ENCODE peak calls at places on chromosomes 12 and 14, in seven cellular contexts. Z is cardiac fibroblast, L is choroid plexus epithelial cell, V is dorsolateral prefrontal cortex, M is fibroblast of lung, N is SJCRH30, A is transverse colon. W is an unnamed sample.
A peak's percentile ranks its signal among the peaks of the same experiment; 100 is the strongest.

GRCh38 chr12:56683-57346 is 9.8 kb upstream of the IQSEC3 start:
- DNase-seq in Z (no peak), M (no peak), L (no peak), V (no peak), N (no peak), A (no peak), W (no peak)

GRCh38 chr14:32004300-32004699 is 72.8 kb upstream of the ARHGAP5 start:
- DNase-seq in A (no peak), L (peak; percentile 82), M (peak; percentile 42), V (no peak), N (no peak), Z (peak; percentile 47), W (peak; percentile 49)

GRCh38 chr14:69938751-69939150 is 59.5 kb downstream of the SMOC1 start:
- DNase-seq in V (no peak), N (no peak), L (no peak), A (no peak), M (no peak), Z (no peak), W (no peak)

GRCh38 chr12:31035944-31036665 is 37.6 kb upstream of the DDX11 start:
- DNase-seq in A (no peak), L (peak; percentile 26), M (peak; percentile 18), Z (no peak), N (no peak), V (no peak), W (peak; percentile 35)

GRCh38 chr14:96461950-96462798 is 40.0 kb upstream of the PAPOLA start:
- DNase-seq in V (no peak), L (no peak), N (no peak), A (peak; percentile 37), M (no peak), Z (no peak), W (no peak)

GRCh38 chr12:108097160-108097911 is 31.8 kb upstream of the WSCD2 start:
- DNase-seq in Z (no peak), N (no peak), A (no peak), M (no peak), V (no peak), L (no peak), W (no peak)

GRCh38 chr14:49405291-49405690 is 180.9 kb downstream of the RPS29 start:
- DNase-seq in L (peak; percentile 80), M (peak; percentile 87), Z (peak; percentile 69), V (no peak), N (no peak), A (no peak), W (peak; percentile 75)

GRCh38 chr12:119780786-119781434 is 96.2 kb downstream of the CIT start:
- DNase-seq in Z (peak; percentile 63), A (peak; percentile 68), L (peak; percentile 69), M (peak; percentile 58), N (no peak), V (no peak), W (peak; percentile 56)

GRCh38 chr14:22630486-22630885 is 13.7 kb downstream of the OR6J1 start:
- DNase-seq in M (peak; percentile 92), N (no peak), L (peak; percentile 90), A (no peak), Z (peak; percentile 85), V (no peak), W (peak; percentile 95)

GRCh38 chr14:99537399-99537798 is 56.2 kb downstream of the CCNK start:
- DNase-seq in Z (peak; percentile 80), N (peak; percentile 46), M (peak; percentile 78), L (peak; percentile 82), A (peak; percentile 48), V (no peak), W (peak; percentile 82)

GRCh38 chr12:29159690-29160089 is 10.6 kb downstream of the FAR2 start:
- DNase-seq in L (no peak), M (no peak), Z (no peak), V (no peak), A (no peak), N (no peak), W (no peak)

GRCh38 chr14:105138551-105139111 is 29.9 kb downstream of the JAG2 start:
- DNase-seq in V (no peak), L (no peak), N (no peak), A (no peak), M (no peak), Z (no peak), W (no peak)

GRCh38 chr12:27523305-27523641 is 733 bp upstream of the PPFIBP1 start:
- DNase-seq in A (no peak), L (peak; percentile 46), Z (no peak), N (no peak), V (no peak), M (no peak), W (no peak)

GRCh38 chr14:61452452-61452851 is 131.1 kb downstream of the PRKCH start:
- DNase-seq in Z (no peak), M (no peak), L (no peak), N (no peak), V (no peak), A (no peak), W (no peak)
- H3K4me3 ChIP-seq in Z (no peak overlapping the region), M (no peak overlapping the region), L (no peak overlapping the region), N (no peak overlapping the region), V (no peak overlapping the region), A (no peak overlapping the region), W (no peak overlapping the region)

DNA sequence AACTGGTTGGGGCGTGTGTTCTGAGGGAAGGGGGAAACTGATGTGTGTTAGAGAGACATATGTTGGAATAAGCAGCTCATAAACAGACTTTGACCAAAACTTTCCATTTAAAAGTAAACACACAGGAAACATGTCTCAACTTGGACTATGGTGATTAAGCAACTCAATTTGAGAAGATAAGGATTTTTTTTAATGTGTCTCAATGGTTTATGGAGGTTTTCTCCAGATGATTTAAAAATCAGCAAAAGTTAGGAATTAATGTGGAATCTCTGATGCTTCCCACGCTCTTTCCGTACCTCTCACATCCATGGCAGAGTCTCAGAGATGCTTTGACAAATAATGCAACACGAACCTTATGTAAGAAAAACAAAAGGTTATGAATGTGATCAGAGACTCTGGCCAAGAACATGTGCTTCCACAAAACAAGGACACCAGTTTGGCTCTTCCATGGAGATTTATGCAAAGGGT is 76.8 kb downstream of the FOXN3 start:
- DNase-seq in L (peak; percentile 73), V (no peak), Z (peak; percentile 68), M (peak; percentile 78), A (no peak), N (no peak), W (peak; percentile 19)
- H3K4me3 ChIP-seq in L (no peak overlapping the region), V (no peak overlapping the region), Z (no peak overlapping the region), M (no peak overlapping the region), A (no peak overlapping the region), N (no peak overlapping the region), W (no peak overlapping the region)

DNA sequence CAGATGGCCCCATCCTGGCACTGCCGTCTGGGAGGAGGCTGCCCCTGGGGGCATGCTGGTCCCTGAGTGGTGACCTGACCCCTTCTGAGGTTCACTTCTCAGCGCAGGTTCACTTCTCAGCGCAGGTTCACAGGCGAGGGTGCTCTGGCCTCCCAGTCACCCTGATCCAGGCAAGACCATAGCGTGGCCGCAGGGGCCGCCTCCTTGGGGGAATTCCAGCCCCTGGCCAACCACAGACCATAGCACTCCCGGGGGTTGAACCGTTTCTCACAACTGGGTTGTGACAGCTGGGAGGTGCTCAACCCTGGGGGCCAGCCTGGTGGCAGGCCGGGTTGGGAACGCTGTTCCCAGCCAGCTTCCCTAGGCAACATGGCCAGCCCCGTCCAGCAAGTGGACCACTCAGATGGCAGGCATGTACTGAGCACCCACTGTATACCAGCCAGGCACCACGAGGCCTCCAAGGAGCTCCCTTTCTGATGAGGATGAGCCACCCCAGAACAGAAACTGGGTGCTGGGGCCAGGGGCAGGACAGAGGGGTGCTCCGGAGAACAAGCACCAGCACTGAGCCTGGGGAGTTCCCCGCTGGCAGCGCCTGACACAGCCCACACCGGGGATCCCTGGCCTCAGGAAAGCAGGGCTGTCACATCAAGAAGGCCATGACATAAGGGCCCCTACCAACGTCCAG is 28.3 kb upstream of the ZFP36L1 start:
- DNase-seq in N (no peak), V (no peak), Z (no peak), M (no peak), A (no peak), L (no peak), W (no peak)
- H3K4me3 ChIP-seq in N (no peak overlapping the region), V (no peak overlapping the region), Z (no peak overlapping the region), M (no peak overlapping the region), A (no peak overlapping the region), L (no peak overlapping the region), W (no peak overlapping the region)

GRCh38 chr14:68468437-68469207 is 324.2 kb downstream of the ZFP36L1 start:
- DNase-seq in L (peak; percentile 80), N (no peak), Z (peak; percentile 56), A (no peak), M (no peak), V (no peak), W (peak; percentile 80)
- H3K4me3 ChIP-seq in L (no peak overlapping the region), N (no peak overlapping the region), Z (no peak overlapping the region), A (no peak overlapping the region), M (no peak overlapping the region), V (no peak overlapping the region), W (no peak overlapping the region)

GRCh38 chr12:8917751-8918150 is 3.4 kb downstream of the PHC1 start:
- DNase-seq in N (no peak), A (no peak), V (no peak), M (no peak), L (peak; percentile 14), Z (no peak), W (no peak)
- H3K4me3 ChIP-seq in N (no peak overlapping the region), A (no peak overlapping the region), V (no peak overlapping the region), M (no peak overlapping the region), L (no peak overlapping the region), Z (no peak overlapping the region), W (no peak overlapping the region)

DNA sequence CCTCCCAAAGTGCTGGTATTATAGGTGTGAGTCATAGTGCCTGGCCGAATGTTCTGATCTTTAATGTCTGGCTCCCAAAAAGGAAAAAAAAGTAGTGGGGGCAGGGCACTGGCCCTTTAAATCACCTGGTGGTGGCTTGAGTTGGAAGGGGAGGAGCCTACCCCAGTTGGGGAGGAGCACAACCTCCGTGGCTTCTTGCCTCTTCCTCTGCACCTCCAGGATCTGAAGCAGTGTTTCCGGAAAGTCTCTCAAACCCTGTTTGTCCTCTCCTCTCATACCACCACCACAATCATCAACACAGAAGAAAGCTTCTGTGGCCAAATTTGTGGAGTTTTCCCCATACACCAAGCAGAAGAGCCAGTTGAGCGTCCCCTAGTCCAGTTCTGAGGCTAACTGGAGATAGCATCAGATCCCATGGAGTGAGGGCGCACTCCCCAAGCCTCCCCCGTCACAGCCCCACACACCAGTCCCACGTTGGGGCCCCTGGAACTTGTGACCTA is 24.3 kb upstream of the RCOR1 start:
- DNase-seq in V (no peak), Z (no peak), N (no peak), A (peak; percentile 67), M (no peak), L (no peak), W (no peak)
- H3K4me3 ChIP-seq in V (no peak overlapping the region), Z (no peak overlapping the region), N (no peak overlapping the region), A (no peak overlapping the region), M (no peak overlapping the region), L (no peak overlapping the region), W (no peak overlapping the region)

DNA sequence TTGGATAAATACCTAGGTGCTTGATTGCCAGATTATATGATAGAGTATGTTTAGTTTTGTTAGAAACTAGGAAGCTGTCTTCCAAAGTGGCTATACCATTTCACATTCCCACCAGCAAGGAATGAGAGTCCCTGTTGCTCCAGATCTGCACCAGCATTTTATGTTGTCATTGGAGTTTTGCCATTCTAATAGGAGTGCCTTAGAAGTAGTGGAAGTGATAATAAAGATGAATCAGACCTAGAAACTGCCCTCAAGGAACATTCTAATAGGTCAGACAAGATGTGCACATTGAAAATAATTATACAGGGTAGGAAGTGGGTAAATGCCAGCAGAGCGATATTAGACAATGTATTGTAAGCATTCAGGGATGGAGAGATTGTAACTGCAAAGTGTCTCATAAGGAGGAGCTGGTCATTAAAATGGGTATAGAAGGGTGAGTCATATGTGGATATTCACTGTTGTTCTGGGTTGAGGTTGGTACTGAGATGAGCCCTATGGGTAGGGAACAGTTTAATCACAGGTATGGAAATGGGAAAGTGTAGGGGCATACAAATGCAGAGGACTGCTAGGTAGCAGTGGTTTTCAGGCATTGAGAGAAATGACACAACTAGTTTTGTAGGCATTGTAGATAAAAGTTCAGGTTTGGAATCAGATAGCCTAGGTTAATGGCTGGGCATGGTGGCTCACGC is 71.5 kb downstream of the MNAT1 start:
- DNase-seq in M (peak; percentile 36), A (no peak), L (peak; percentile 57), V (no peak), N (no peak), Z (peak; percentile 37), W (peak; percentile 77)
- H3K4me3 ChIP-seq in M (no peak overlapping the region), A (no peak overlapping the region), L (no peak overlapping the region), V (no peak overlapping the region), N (no peak overlapping the region), Z (no peak overlapping the region), W (no peak overlapping the region)